ENCODE peak calls at places on chromosomes 16 and 17, in seven cellular contexts. N is neural progenitor cell, B is GM06990, I is foreskin fibroblast, K is type B pancreatic cell, G is NB4, R is heart right ventricle. V is an unnamed sample.

GRCh38 chr17:34464812-34465211 is 101.8 kb upstream of the CCL1 start:
- DNase-seq in N (no peak), B (no peak), I (no peak), K (no peak), G (no peak), R (no peak), V (peak; percentile 49)

GRCh38 chr16:28259091-28259780 is 33.1 kb upstream of the SBK1 start:
- DNase-seq in N (no peak), B (no peak), I (no peak), K (no peak), G (no peak), R (no peak), V (no peak)

GRCh38 chr17:45425125-45425983 is 7.3 kb downstream of the ARHGAP27 start:
- DNase-seq in N (peak; percentile 87), B (no peak), I (peak; percentile 78), K (no peak), G (peak; percentile 78), R (peak; percentile 58), V (no peak)

GRCh38 chr17:933168-934083 is 46.1 kb downstream of the NXN start:
- DNase-seq in N (peak; percentile 61), B (no peak), I (peak; percentile 94), K (no peak), G (peak; percentile 53), R (no peak), V (no peak)

GRCh38 chr16:31876955-31877828 is 3.6 kb downstream of the ZNF267 start:
- DNase-seq in N (no peak), B (peak; percentile 61), I (peak; percentile 88), K (no peak), G (peak; percentile 53), R (no peak), V (no peak)

GRCh38 chr16:87435399-87436224 is 43.5 kb downstream of the MAP1LC3B start:
- DNase-seq in N (no peak), B (no peak), I (peak; percentile 91), K (no peak), G (no peak), R (peak; percentile 12), V (no peak)

GRCh38 chr17:47099451-47099986 is 89.6 kb downstream of the CDC27 start:
- DNase-seq in N (no peak), B (no peak), I (no peak), K (no peak), G (peak; percentile 18), R (no peak), V (no peak)

GRCh38 chr17:16129441-16129840 is 85.9 kb downstream of the NCOR1 start:
- DNase-seq in N (no peak), B (no peak), I (no peak), K (no peak), G (no peak), R (no peak), V (no peak)

GRCh38 chr16:58264961-58265479 is 29.8 kb downstream of the PRSS54 start:
- DNase-seq in N (no peak), B (no peak), I (peak; percentile 89), K (no peak), G (peak; percentile 86), R (no peak), V (no peak)

GRCh38 chr16:11687606-11688519 is 19.6 kb downstream of the SNN start:
- DNase-seq in N (no peak), B (no peak), I (no peak), K (no peak), G (no peak), R (no peak), V (no peak)

DNA sequence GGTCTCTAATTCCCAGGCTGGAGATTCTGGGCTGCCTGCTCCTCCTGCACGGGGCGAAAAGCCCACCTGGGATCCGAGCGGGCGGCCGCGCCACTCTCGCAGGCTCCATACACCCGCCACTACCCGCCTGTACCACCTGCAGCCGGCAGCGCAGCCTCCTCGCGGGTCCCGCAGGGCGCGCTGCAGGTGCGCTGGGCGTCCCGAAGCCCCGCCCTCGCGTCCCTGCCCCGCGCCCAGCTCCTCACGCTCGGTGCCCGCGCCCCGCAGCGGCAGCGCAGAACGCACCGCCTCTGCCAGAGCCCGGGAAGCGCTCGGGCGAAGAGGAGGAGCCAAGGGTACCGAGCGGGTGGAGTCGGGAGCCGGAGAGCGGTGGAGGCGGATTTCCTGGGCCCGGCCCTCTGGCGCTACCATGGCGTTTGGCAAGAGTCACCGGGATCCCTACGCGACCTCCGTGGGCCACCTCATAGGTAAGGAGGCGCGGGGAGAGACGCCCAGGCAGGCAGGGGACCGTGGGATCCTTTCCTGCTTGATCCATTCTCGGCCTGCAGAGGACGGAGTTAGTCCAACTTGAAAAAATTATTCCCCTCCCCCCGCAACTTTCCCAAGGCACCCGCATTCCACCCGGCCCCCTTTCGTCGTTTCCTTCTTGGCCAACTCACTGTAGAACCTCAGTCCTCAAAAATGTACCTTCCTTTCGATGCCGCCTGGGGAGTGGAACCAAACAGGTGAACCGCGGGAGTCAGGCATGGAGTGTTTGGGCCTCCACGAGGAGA is at the start of gene TOM1L1:
- DNase-seq in N (peak; percentile 93), B (peak; percentile 49), I (peak; percentile 87), K (peak; percentile 83), G (no peak), R (peak; percentile 53), V (peak; percentile 80)
- TF ChIP-seq CTCF in N (peak; percentile 19), B (peak; percentile 5), I (peak; percentile 12), K (peak; percentile 35), G (no peak), R (no peak), V (no peak)

GRCh38 chr17:29613371-29613837 is 9.3 kb downstream of the CORO6 start:
- DNase-seq in N (peak; percentile 96), B (peak; percentile 91), I (peak; percentile 95), K (peak; percentile 82), G (peak; percentile 87), R (peak; percentile 95), V (peak; percentile 98)
- TF ChIP-seq CTCF in N (peak; percentile 75), B (peak; percentile 70), I (peak; percentile 71), K (peak; percentile 81), G (peak; percentile 67), R (peak; percentile 93), V (peak; percentile 90)

GRCh38 chr16:8946544-8946943 is 17.2 kb downstream of the USP7 start:
- DNase-seq in N (no peak), B (no peak), I (peak; percentile 31), K (no peak), G (no peak), R (no peak), V (peak; percentile 78)
- TF ChIP-seq CTCF in N (no peak), B (no peak), I (no peak), K (no peak), G (no peak), R (no peak), V (no peak)

GRCh38 chr17:42679492-42680330 is 1.9 kb downstream of the CCR10 start:
- DNase-seq in N (peak; percentile 92), B (peak; percentile 94), I (peak; percentile 92), K (peak; percentile 86), G (peak; percentile 90), R (peak; percentile 68), V (peak; percentile 90)
- TF ChIP-seq CTCF in N (peak; percentile 80), B (peak; percentile 54), I (peak; percentile 77), K (peak; percentile 94), G (peak; percentile 76), R (peak; percentile 90), V (peak; percentile 95)